ENCODE peak calls at places on chromosomes 1 and 21, in seven cellular contexts. F, I, U, L, R, C and P are unnamed samples.
A peak's percentile ranks its signal among the peaks of the same experiment; 100 is the strongest.

GRCh38 chr1:214475746-214476145 is 75.7 kb downstream of the PTPN14 start:
- DNase-seq in F (no peak), I (no peak), U (no peak), L (no peak), R (no peak), C (no peak), P (no peak)

GRCh38 chr1:22673486-22674409 is 20.7 kb downstream of the C1QB start:
- DNase-seq in F (no peak), I (no peak), U (peak; percentile 39), L (peak; percentile 80), R (no peak), C (peak; percentile 61), P (peak; percentile 74)

GRCh38 chr1:6969106-6969505 is 183.9 kb downstream of the CAMTA1 start:
- DNase-seq in F (no peak), I (no peak), U (no peak), L (no peak), R (no peak), C (no peak), P (no peak)

GRCh38 chr1:41109316-41110263 is 88.1 kb upstream of the SLFNL1 start:
- DNase-seq in F (no peak), I (no peak), U (peak; percentile 73), L (peak; percentile 98), R (peak; percentile 81), C (no peak), P (peak; percentile 95)

GRCh38 chr1:94608142-94608851 is 66.7 kb upstream of the F3 start:
- DNase-seq in F (no peak), I (no peak), U (no peak), L (no peak), R (no peak), C (no peak), P (no peak)

GRCh38 chr1:16724718-16725438 is 15.4 kb upstream of the RNU1-4 start:
- DNase-seq in F (peak; percentile 62), I (no peak), U (no peak), L (no peak), R (peak; percentile 28), C (peak; percentile 27), P (no peak)

GRCh38 chr1:26210471-26210870 is 20.1 kb downstream of the CATSPER4 start:
- DNase-seq in F (no peak), I (no peak), U (no peak), L (no peak), R (no peak), C (no peak), P (no peak)

GRCh38 chr1:114330451-114330983 is 176.8 kb upstream of the SYT6 start:
- DNase-seq in F (no peak), I (no peak), U (no peak), L (no peak), R (no peak), C (no peak), P (no peak)

GRCh38 chr1:92484472-92485373 is 2.0 kb downstream of the GFI1 start:
- DNase-seq in F (peak; percentile 62), I (peak; percentile 66), U (no peak), L (no peak), R (no peak), C (no peak), P (peak; percentile 23)

GRCh38 chr1:226474443-226475111 is 66.7 kb upstream of the PARP1 start:
- DNase-seq in F (no peak), I (no peak), U (no peak), L (no peak), R (no peak), C (no peak), P (no peak)

GRCh38 chr1:1267488-1268283 is 6.0 kb downstream of the UBE2J2 start:
- DNase-seq in F (no peak), I (no peak), U (no peak), L (no peak), R (no peak), C (no peak), P (no peak)

GRCh38 chr1:160206421-160207117 is 1.4 kb downstream of the PEA15 start:
- DNase-seq in F (no peak), I (no peak), U (peak; percentile 70), L (peak; percentile 89), R (peak; percentile 38), C (no peak), P (peak; percentile 60)

GRCh38 chr1:178536844-178537371 is 24.0 kb downstream of the TEX35 start:
- DNase-seq in F (peak; percentile 80), I (no peak), U (peak; percentile 95), L (peak; percentile 96), R (peak; percentile 25), C (no peak), P (no peak)

GRCh38 chr1:243490147-243490546 is 234.3 kb downstream of the SDCCAG8 start:
- DNase-seq in F (no peak), I (no peak), U (no peak), L (no peak), R (no peak), C (no peak), P (no peak)

GRCh38 chr1:1752671-1753606 is 25.3 kb downstream of the NADK start:
- DNase-seq in F (peak; percentile 86), I (no peak), U (no peak), L (no peak), R (no peak), C (no peak), P (no peak)

GRCh38 chr1:185450917-185451316 is 133.9 kb upstream of the IVNS1ABP start:
- DNase-seq in F (no peak), I (no peak), U (no peak), L (no peak), R (no peak), C (no peak), P (no peak)

GRCh38 chr1:236495359-236496120 is 28.2 kb upstream of the LGALS8 start:
- DNase-seq in F (no peak), I (no peak), U (no peak), L (no peak), R (no peak), C (no peak), P (no peak)

GRCh38 chr1:226737819-226738420 is 1.2 kb downstream of the ITPKB start:
- DNase-seq in F (peak; percentile 70), I (peak; percentile 71), U (no peak), L (peak; percentile 42), R (peak; percentile 30), C (peak; percentile 58), P (peak; percentile 59)

GRCh38 chr1:54400321-54400720 is 5.9 kb downstream of the SSBP3 start:
- DNase-seq in F (no peak), I (no peak), U (no peak), L (no peak), R (no peak), C (no peak), P (no peak)

GRCh38 chr1:119327436-119328155 is 41.0 kb upstream of the HAO2 start:
- DNase-seq in F (peak; percentile 61), I (peak; percentile 46), U (no peak), L (peak; percentile 16), R (no peak), C (no peak), P (peak; percentile 50)

GRCh38 chr21:38831526-38832467 is 26.1 kb downstream of the ETS2 start:
- DNase-seq in F (no peak), I (peak; percentile 66), U (peak; percentile 95), L (peak; percentile 100), R (peak; percentile 92), C (peak; percentile 84), P (peak; percentile 18)

GRCh38 chr1:40872266-40872665 is 10.1 kb upstream of the CITED4 start:
- DNase-seq in F (no peak), I (no peak), U (no peak), L (no peak), R (no peak), C (no peak), P (no peak)

GRCh38 chr1:116372186-116372585 is 858 bp upstream of the ATP1A1 start:
- DNase-seq in F (no peak), I (peak; percentile 48), U (no peak), L (no peak), R (peak; percentile 48), C (no peak), P (no peak)

GRCh38 chr1:55275976-55276375 is 60.8 kb upstream of the USP24 start:
- DNase-seq in F (no peak), I (no peak), U (no peak), L (peak; percentile 31), R (no peak), C (no peak), P (peak; percentile 57)

GRCh38 chr1:172254521-172255222 is 165.8 kb upstream of the C1orf105 start:
- DNase-seq in F (no peak), I (no peak), U (peak; percentile 46), L (peak; percentile 87), R (no peak), C (no peak), P (peak; percentile 72)

GRCh38 chr1:103460496-103460895 is 65.0 kb upstream of the RNPC3 start:
- DNase-seq in F (no peak), I (no peak), U (no peak), L (no peak), R (no peak), C (no peak), P (no peak)

GRCh38 chr1:240237305-240237721 is 145.6 kb downstream of the FMN2 start:
- DNase-seq in F (no peak), I (no peak), U (no peak), L (peak; percentile 16), R (no peak), C (no peak), P (no peak)

GRCh38 chr1:224903955-224904354 is 25.5 kb upstream of the DNAH14 start:
- DNase-seq in F (no peak), I (no peak), U (no peak), L (no peak), R (no peak), C (no peak), P (no peak)

GRCh38 chr1:224911217-224911616 is 18.3 kb upstream of the DNAH14 start:
- DNase-seq in F (no peak), I (no peak), U (no peak), L (no peak), R (no peak), C (no peak), P (no peak)

GRCh38 chr1:224901087-224901486 is 28.4 kb upstream of the DNAH14 start:
- DNase-seq in F (no peak), I (no peak), U (no peak), L (no peak), R (no peak), C (no peak), P (no peak)

GRCh38 chr1:224906340-224906739 is 23.1 kb upstream of the DNAH14 start:
- DNase-seq in F (no peak), I (no peak), U (no peak), L (no peak), R (no peak), C (no peak), P (no peak)
- TF ChIP-seq CTCF in F (no peak), I (no peak), U (no peak), L (no peak), R (no peak), C (no peak), P (no peak)

GRCh38 chr1:206510371-206510770 is 3.0 kb downstream of the RASSF5 start:
- DNase-seq in F (no peak), I (no peak), U (no peak), L (no peak), R (no peak), C (no peak), P (no peak)
- TF ChIP-seq CTCF in F (no peak), I (no peak), U (no peak), L (no peak), R (no peak), C (no peak), P (no peak)

GRCh38 chr1:208036177-208036808 is 125.4 kb upstream of the CD34 start:
- DNase-seq in F (no peak), I (no peak), U (no peak), L (peak; percentile 42), R (no peak), C (no peak), P (no peak)
- TF ChIP-seq CTCF in F (peak; percentile 26), I (no peak), U (no peak), L (peak; percentile 32), R (no peak), C (no peak), P (no peak)

GRCh38 chr1:112805155-112805853 is 90.2 kb upstream of the PPM1J start:
- DNase-seq in F (no peak), I (no peak), U (no peak), L (no peak), R (no peak), C (no peak), P (no peak)
- TF ChIP-seq CTCF in F (no peak), I (no peak), U (no peak), L (no peak), R (no peak), C (no peak), P (no peak)